ENCODE peak calls at places on chromosomes 7 and 10, in six cellular contexts. G is heart right ventricle, V is brain microvascular endothelial cell, R is left ventricle myocardium inferior, Y is colonic mucosa, W is cardiac muscle cell. T is an unnamed sample.

GRCh38 chr10:48523212-48523819 is 81.6 kb downstream of the ARHGAP22 start:
- DNase-seq in V (peak), R (peak), G (peak), Y (no peak), W (peak), T (peak)

GRCh38 chr7:98420966-98421612 is 20.2 kb upstream of the BAIAP2L1 start:
- DNase-seq in G (no peak), Y (peak), V (no peak), W (peak), R (peak), T (peak)

GRCh38 chr10:6018422-6018821 is 41.1 kb upstream of the IL15RA start:
- DNase-seq in R (peak), W (no peak), G (peak), Y (peak), V (no peak), T (no peak)

GRCh38 chr7:139618482-139619366 is 95.2 kb downstream of the CLEC2L start:
- DNase-seq in R (no peak), G (peak), W (peak), Y (peak), V (peak), T (peak)

GRCh38 chr10:25357269-25357668 is 182.5 kb downstream of the GPR158 start:
- DNase-seq in V (no peak), G (no peak), Y (no peak), W (no peak), R (no peak), T (no peak)

GRCh38 chr7:3234851-3235250 is 66.2 kb upstream of the SDK1 start:
- DNase-seq in V (peak), W (no peak), G (no peak), Y (no peak), R (no peak), T (no peak)

GRCh38 chr7:72754312-72754711 is 73.7 kb downstream of the TYW1B start:
- DNase-seq in W (no peak), V (peak), R (no peak), Y (no peak), G (no peak), T (no peak)

GRCh38 chr10:25405871-25406270 is 231.1 kb downstream of the GPR158 start:
- DNase-seq in Y (no peak), V (no peak), G (no peak), R (no peak), W (no peak), T (no peak)

GRCh38 chr10:88088441-88089340 is 225.3 kb downstream of the PTEN start:
- DNase-seq in Y (no peak), V (no peak), R (no peak), W (no peak), G (no peak), T (no peak)

GRCh38 chr7:128997161-128997560 is 57.8 kb downstream of the TNPO3 start:
- DNase-seq in W (no peak), R (no peak), Y (no peak), V (no peak), G (no peak), T (no peak)

GRCh38 chr10:128557149-128557548 is 430.9 kb upstream of the MKI67 start:
- DNase-seq in R (no peak), G (no peak), V (no peak), W (no peak), Y (no peak), T (no peak)

GRCh38 chr10:128560993-128561392 is 434.8 kb upstream of the MKI67 start:
- DNase-seq in V (no peak), G (no peak), W (no peak), R (no peak), Y (no peak), T (no peak)

GRCh38 chr10:128553755-128554154 is 427.5 kb upstream of the MKI67 start:
- DNase-seq in Y (no peak), W (no peak), V (no peak), R (no peak), G (no peak), T (no peak)

GRCh38 chr10:128551475-128551874 is 425.3 kb upstream of the MKI67 start:
- DNase-seq in G (no peak), V (no peak), Y (no peak), R (no peak), W (no peak), T (no peak)

DNA sequence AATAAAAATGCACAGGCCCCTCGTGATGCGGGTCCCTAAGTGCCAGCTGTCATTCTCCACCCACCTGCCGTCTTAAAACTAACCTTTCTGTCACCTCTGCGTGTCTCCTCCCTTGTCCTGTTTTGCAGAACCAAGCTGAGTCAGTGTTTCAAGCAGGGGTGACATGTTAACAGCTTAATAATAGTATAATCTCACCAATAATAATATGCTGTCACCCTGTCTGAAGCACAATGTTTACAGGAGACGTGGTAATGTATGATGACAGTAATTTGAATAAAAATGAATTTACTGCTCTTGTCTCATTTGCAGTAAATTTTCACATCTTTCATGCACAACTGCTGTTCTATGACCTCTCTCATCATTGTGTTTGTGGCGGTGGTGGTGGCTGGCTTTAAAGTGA is 430.4 kb upstream of the MKI67 start:
- DNase-seq in W (no peak), G (no peak), Y (no peak), V (no peak), R (no peak), T (no peak)
- H3K4me3 ChIP-seq in W (no peak), G (no peak), Y (no peak), V (no peak), R (no peak), T (no peak)

GRCh38 chr10:113126506-113127192 is 176.6 kb downstream of the TCF7L2 start:
- DNase-seq in W (peak), Y (peak), R (peak), V (peak), G (peak), T (peak)

GRCh38 chr10:113127285-113128283 is 177.5 kb downstream of the TCF7L2 start:
- DNase-seq in Y (no peak), G (no peak), W (no peak), V (no peak), R (no peak), T (no peak)

GRCh38 chr10:113128450-113129105 is 178.5 kb downstream of the TCF7L2 start:
- DNase-seq in R (no peak), Y (no peak), W (no peak), G (no peak), V (no peak), T (no peak)

GRCh38 chr10:113131611-113132330 is 181.7 kb downstream of the TCF7L2 start:
- DNase-seq in G (no peak), R (no peak), W (no peak), Y (no peak), V (peak), T (no peak)

GRCh38 chr10:113129117-113129516 is 179.1 kb downstream of the TCF7L2 start:
- DNase-seq in R (no peak), Y (no peak), W (peak), V (no peak), G (no peak), T (no peak)
- H3K27ac ChIP-seq in R (peak), Y (no peak), W (no peak), V (no peak), G (no peak), T (peak)

GRCh38 chr10:126397166-126397565 is 8.9 kb upstream of the ADAM12 start:
- DNase-seq in R (no peak), V (no peak), G (no peak), W (no peak), Y (no peak), T (no peak)

GRCh38 chr10:126398924-126399323 is 10.6 kb upstream of the ADAM12 start:
- DNase-seq in Y (no peak), G (no peak), W (no peak), V (no peak), R (no peak), T (no peak)

GRCh38 chr10:126397640-126398382 is 9.5 kb upstream of the ADAM12 start:
- DNase-seq in R (no peak), G (no peak), Y (no peak), V (peak), W (no peak), T (no peak)

GRCh38 chr10:126400641-126401040 is 12.4 kb upstream of the ADAM12 start:
- DNase-seq in G (no peak), W (no peak), R (no peak), V (no peak), Y (no peak), T (no peak)

DNA sequence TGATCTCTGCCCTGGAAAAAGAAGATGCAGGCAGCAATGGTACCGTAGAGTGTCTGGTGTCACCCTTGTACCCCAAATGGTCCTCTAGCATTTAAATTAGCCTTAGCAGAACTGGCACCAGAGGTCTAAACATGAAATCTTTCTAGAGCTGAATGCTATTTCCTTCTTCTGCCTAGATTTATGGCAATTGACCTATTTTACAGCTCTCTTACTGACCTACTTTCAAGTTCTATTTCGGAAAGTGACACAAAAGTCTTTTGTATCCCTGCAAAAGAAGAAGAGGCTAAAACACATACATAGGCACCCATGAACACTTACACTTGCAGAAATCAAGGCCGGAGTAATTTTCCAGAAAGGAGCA is 10.1 kb upstream of the ADAM12 start:
- DNase-seq in R (no peak), W (no peak), G (no peak), V (no peak), Y (no peak), T (no peak)
- H3K4me3 ChIP-seq in R (no peak), W (no peak), G (no peak), V (no peak), Y (no peak), T (no peak)

GRCh38 chr7:41956276-41956675 is 253.4 kb upstream of the INHBA start:
- DNase-seq in W (no peak), V (no peak), G (no peak), R (no peak), Y (no peak), T (no peak)
- H3K27ac ChIP-seq in W (no peak), V (no peak), G (no peak), R (no peak), Y (no peak), T (no peak)

GRCh38 chr10:119970107-119970506 is 77.6 kb downstream of the SEC23IP start:
- DNase-seq in Y (no peak), R (no peak), V (no peak), W (no peak), G (no peak), T (no peak)
- H3K4me3 ChIP-seq in Y (no peak), R (no peak), V (no peak), W (no peak), G (no peak), T (no peak)

GRCh38 chr7:87474533-87475358 is 734 bp downstream of the ABCB4 start:
- DNase-seq in G (peak), V (peak), Y (peak), W (no peak), R (no peak), T (no peak)
- H3K27ac ChIP-seq in G (peak), V (peak), Y (no peak), W (peak), R (peak), T (no peak)

GRCh38 chr7:102896585-102896984 is 16.2 kb upstream of the LRRC17 start:
- DNase-seq in Y (no peak), W (no peak), R (no peak), V (no peak), G (no peak), T (no peak)

GRCh38 chr7:102898532-102898859 is 14.3 kb upstream of the LRRC17 start:
- DNase-seq in W (no peak), R (no peak), Y (no peak), V (no peak), G (no peak), T (no peak)

GRCh38 chr7:102897856-102898531 is 14.8 kb upstream of the LRRC17 start:
- DNase-seq in R (no peak), W (no peak), V (no peak), Y (no peak), G (no peak), T (no peak)

GRCh38 chr7:102895602-102896001 is 17.2 kb upstream of the LRRC17 start:
- DNase-seq in V (no peak), R (no peak), G (no peak), W (no peak), Y (no peak), T (no peak)

DNA sequence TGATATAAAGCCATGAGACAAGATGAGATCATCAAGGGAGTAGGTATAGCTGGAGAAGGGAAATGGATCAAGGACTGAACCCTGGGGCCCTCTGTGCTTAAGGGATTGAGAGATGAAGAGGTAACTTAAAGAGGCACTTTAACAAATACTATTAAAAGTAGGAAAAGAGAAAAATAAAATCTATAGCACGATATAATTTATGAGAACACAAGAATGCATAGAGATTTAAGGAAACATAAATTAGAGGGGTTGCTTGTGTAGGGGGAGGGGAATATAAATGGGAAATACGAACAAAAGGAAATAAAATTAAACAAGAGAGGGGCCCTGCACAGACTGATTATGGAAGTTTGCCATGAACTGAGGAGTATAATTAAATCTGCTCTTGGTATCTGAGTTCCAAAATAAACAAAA is 15.6 kb upstream of the LRRC17 start:
- DNase-seq in R (no peak), Y (no peak), V (no peak), W (no peak), G (no peak), T (no peak)
- H3K4me3 ChIP-seq in R (no peak), Y (no peak), V (no peak), W (no peak), G (no peak), T (no peak)

GRCh38 chr7:40095226-40095625 is 39.2 kb downstream of the MPLKIP start:
- DNase-seq in Y (no peak), G (no peak), W (no peak), R (no peak), V (no peak), T (no peak)

GRCh38 chr7:40098810-40099209 is 35.6 kb downstream of the MPLKIP start:
- DNase-seq in W (no peak), R (no peak), Y (no peak), V (no peak), G (no peak), T (no peak)

GRCh38 chr7:40095695-40096327 is 38.6 kb downstream of the MPLKIP start:
- DNase-seq in Y (no peak), W (no peak), V (no peak), G (no peak), R (no peak), T (no peak)

GRCh38 chr7:40099837-40100236 is 34.6 kb downstream of the MPLKIP start:
- DNase-seq in R (no peak), V (no peak), G (no peak), Y (no peak), W (no peak), T (no peak)

DNA sequence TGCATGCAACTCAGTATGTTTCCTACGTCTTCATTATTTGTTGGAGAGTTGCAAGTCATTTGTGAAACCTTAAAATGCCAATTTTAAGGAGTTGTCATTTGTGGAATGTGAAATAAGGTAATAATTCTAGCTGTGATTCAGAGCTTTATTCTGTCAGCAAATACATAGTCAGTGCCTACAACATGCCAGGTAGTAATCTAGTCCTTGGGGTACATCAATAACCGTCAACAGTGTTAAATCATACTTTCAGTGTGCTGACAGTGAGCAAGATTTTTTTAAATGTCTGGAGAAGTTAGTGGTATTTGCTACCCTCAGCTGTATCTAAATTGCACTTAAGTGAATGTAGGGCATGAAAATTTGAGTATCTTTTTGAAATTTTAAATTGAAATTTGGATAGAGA is 36.7 kb downstream of the MPLKIP start:
- DNase-seq in W (no peak), G (no peak), Y (no peak), R (no peak), V (no peak), T (no peak)
- H3K27ac ChIP-seq in W (peak), G (no peak), Y (no peak), R (no peak), V (no peak), T (no peak)

GRCh38 chr10:132676193-132676891 is 109.6 kb downstream of the NKX6-2 start:
- DNase-seq in V (no peak), W (no peak), R (no peak), Y (no peak), G (no peak), T (peak)
- H3K4me3 ChIP-seq in V (no peak), W (no peak), R (no peak), Y (no peak), G (no peak), T (no peak)

GRCh38 chr10:68408898-68409518 is 1.9 kb upstream of the RUFY2 start:
- DNase-seq in G (no peak), W (no peak), R (no peak), V (no peak), Y (no peak), T (no peak)

GRCh38 chr10:68403701-68404100 is 3.4 kb downstream of the RUFY2 start:
- DNase-seq in V (no peak), W (no peak), R (no peak), Y (no peak), G (no peak), T (no peak)

GRCh38 chr10:68402271-68402670 is 4.8 kb downstream of the RUFY2 start:
- DNase-seq in R (no peak), G (no peak), Y (no peak), V (peak), W (no peak), T (no peak)

GRCh38 chr10:68406815-68407585 is at the start of gene RUFY2:
- DNase-seq in R (peak), Y (peak), W (peak), V (peak), G (peak), T (peak)

DNA sequence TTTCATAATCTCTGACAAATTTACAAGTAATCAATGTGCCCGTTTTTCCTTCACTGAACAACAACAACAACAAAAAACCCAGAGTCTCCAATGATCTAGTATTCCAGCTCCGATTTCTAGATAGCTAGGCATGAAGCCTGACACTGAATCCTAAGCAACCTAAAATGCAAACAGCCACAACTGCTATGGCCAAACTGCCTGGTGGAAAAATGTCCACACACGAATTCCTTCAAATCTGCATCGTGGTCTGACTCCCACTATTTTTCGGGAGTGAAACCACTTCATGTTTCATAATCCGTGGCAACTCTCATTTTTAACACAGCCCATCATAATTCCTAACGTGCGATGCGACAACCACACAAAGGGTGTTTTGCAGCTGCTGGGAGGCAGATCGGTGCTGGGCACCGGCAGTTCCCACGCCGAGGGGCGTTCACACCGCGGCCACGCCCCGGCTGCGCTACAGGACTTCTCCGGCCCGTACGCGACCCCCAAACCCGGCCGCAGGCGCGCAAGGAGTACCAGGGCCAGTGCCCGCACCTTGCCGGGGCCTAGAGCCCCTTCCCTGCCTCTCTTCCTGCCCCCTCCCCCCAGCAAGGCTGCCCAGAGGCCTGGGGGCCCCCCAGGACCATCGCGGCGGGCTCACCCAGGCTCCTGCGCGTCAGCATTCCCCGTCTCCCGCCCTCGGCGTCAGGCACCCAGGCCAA is 814 bp downstream of the RUFY2 start:
- DNase-seq in R (peak), W (peak), Y (peak), G (peak), V (peak), T (peak)
- H3K27ac ChIP-seq in R (peak), W (peak), Y (peak), G (peak), V (peak), T (peak)